ENCODE peak calls at places on chromosomes 3 and 15, in seven cellular contexts. V, R, A, U, B, X and Y are unnamed samples. For H3K4me1, the result is how much of the 10 kb centered on the place peaks cover.

GRCh38 chr15:41967506-41968206 is 4.7 kb downstream of the EHD4 start:
- DNase-seq in V (no peak), R (no peak), A (no peak), U (peak), B (peak), X (no peak), Y (no peak)

GRCh38 chr15:70486012-70486411 is 277.3 kb downstream of the UACA start:
- DNase-seq in V (no peak), R (no peak), A (no peak), U (no peak), B (no peak), X (no peak), Y (no peak)

GRCh38 chr15:60017538-60018199 is 13.6 kb downstream of the FOXB1 start:
- DNase-seq in V (no peak), R (no peak), A (no peak), U (no peak), B (no peak), X (peak), Y (no peak)

GRCh38 chr15:62306851-62307504 is 141.9 kb upstream of the C2CD4B start:
- DNase-seq in V (no peak), R (peak), A (peak), U (peak), B (peak), X (peak), Y (peak)

GRCh38 chr15:69749274-69749673 is 296.7 kb downstream of the RPLP1 start:
- DNase-seq in V (no peak), R (no peak), A (no peak), U (no peak), B (no peak), X (no peak), Y (no peak)

GRCh38 chr15:73560501-73561117 is 72.6 kb downstream of the NPTN start:
- DNase-seq in V (no peak), R (no peak), A (no peak), U (peak), B (peak), X (peak), Y (no peak)

GRCh38 chr3:4721511-4721911 is 228.4 kb downstream of the ITPR1 start:
- DNase-seq in V (no peak), R (no peak), A (no peak), U (peak), B (no peak), X (no peak), Y (no peak)

GRCh38 chr3:125014570-125015179 is 41.1 kb downstream of the HEG1 start:
- DNase-seq in V (no peak), R (no peak), A (no peak), U (no peak), B (no peak), X (no peak), Y (no peak)

GRCh38 chr15:51796777-51797474 is 32.5 kb upstream of the TMOD3 start:
- DNase-seq in V (no peak), R (no peak), A (no peak), U (peak), B (no peak), X (no peak), Y (no peak)

GRCh38 chr3:122944671-122945151 is 82.9 kb downstream of the SEMA5B start:
- DNase-seq in V (no peak), R (no peak), A (no peak), U (peak), B (no peak), X (no peak), Y (no peak)

GRCh38 chr3:120561251-120562045 is 34.7 kb upstream of the NDUFB4 start:
- DNase-seq in V (peak), R (peak), A (peak), U (peak), B (peak), X (peak), Y (no peak)

GRCh38 chr3:44100298-44100695 is 141.4 kb upstream of the TOPAZ1 start:
- DNase-seq in V (no peak), R (no peak), A (no peak), U (no peak), B (no peak), X (no peak), Y (no peak)

GRCh38 chr3:187507905-187508304 is 139.7 kb downstream of the RTP4 start:
- DNase-seq in V (no peak), R (no peak), A (no peak), U (no peak), B (no peak), X (no peak), Y (no peak)

GRCh38 chr3:177300039-177300833 is 103.0 kb upstream of the TBL1XR1 start:
- DNase-seq in V (no peak), R (no peak), A (no peak), U (no peak), B (peak), X (no peak), Y (no peak)

GRCh38 chr15:62569460-62570404 is 404.6 kb upstream of the C2CD4B start:
- DNase-seq in V (no peak), R (peak), A (peak), U (peak), B (no peak), X (no peak), Y (no peak)

GRCh38 chr15:22866066-22866465 is 27.6 kb downstream of the NIPA2 start:
- DNase-seq in V (no peak), R (no peak), A (no peak), U (peak), B (no peak), X (no peak), Y (no peak)

GRCh38 chr3:9955067-9955502 is 2.9 kb upstream of the PRRT3 start:
- DNase-seq in V (no peak), R (peak), A (no peak), U (peak), B (no peak), X (no peak), Y (peak)

GRCh38 chr3:13727890-13728289 is 152.0 kb downstream of the WNT7A start:
- DNase-seq in V (peak), R (no peak), A (no peak), U (no peak), B (no peak), X (no peak), Y (no peak)
- H3K4me3 ChIP-seq in V (no peak), R (no peak), A (no peak), U (no peak), B (no peak), X (no peak), Y (no peak)

DNA sequence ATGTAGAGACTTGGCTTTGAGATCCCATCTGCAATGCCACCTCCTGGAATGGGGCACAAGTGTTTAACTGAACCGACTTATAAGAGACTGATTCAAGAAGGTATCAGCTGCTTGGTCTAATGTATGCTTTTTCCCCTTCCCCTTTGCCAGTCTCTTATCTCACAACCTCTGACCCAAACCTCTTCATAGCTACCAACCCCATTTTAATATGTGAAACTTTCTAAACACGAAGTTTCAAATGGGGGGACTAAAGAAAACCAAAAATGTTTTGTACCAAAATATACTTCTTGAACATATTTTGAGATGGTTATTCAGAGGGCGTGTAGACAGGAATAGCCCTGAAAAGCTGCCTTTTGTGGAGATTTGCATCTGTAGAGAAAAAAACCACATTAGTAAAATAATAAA is 73.1 kb downstream of the OXSM start:
- DNase-seq in V (no peak), R (no peak), A (no peak), U (no peak), B (no peak), X (peak), Y (no peak)
- H3K27ac ChIP-seq in V (no peak), R (no peak), A (no peak), U (no peak), B (no peak), X (peak), Y (no peak)

GRCh38 chr3:37457392-37458065 is 283.1 kb upstream of the LRRFIP2 start:
- DNase-seq in V (no peak), R (no peak), A (peak), U (no peak), B (no peak), X (no peak), Y (no peak)
- H3K4me1 ChIP-seq in V (under half), R (under half), A (half or more), U (under half), B (under half), X (under half), Y (under half)

GRCh38 chr15:40054746-40055575 is 16.0 kb upstream of the SRP14 start:
- DNase-seq in V (peak), R (peak), A (no peak), U (peak), B (peak), X (peak), Y (no peak)

GRCh38 chr15:40052604-40053003 is 13.6 kb upstream of the SRP14 start:
- DNase-seq in V (no peak), R (no peak), A (no peak), U (no peak), B (no peak), X (no peak), Y (no peak)

GRCh38 chr15:40055576-40056293 is 16.8 kb upstream of the SRP14 start:
- DNase-seq in V (no peak), R (peak), A (peak), U (no peak), B (no peak), X (no peak), Y (no peak)

GRCh38 chr15:40053234-40054055 is 14.5 kb upstream of the SRP14 start:
- DNase-seq in V (no peak), R (no peak), A (no peak), U (no peak), B (no peak), X (no peak), Y (no peak)

GRCh38 chr15:40054056-40054745 is 15.2 kb upstream of the SRP14 start:
- DNase-seq in V (no peak), R (no peak), A (no peak), U (no peak), B (no peak), X (peak), Y (no peak)
- H3K4me3 ChIP-seq in V (no peak), R (no peak), A (no peak), U (no peak), B (no peak), X (peak), Y (no peak)

GRCh38 chr3:50355829-50356552 is 3.3 kb downstream of the TMEM115 start:
- DNase-seq in V (no peak), R (peak), A (no peak), U (no peak), B (no peak), X (no peak), Y (no peak)
- H3K27ac ChIP-seq in V (no peak), R (no peak), A (peak), U (no peak), B (no peak), X (no peak), Y (no peak)

DNA sequence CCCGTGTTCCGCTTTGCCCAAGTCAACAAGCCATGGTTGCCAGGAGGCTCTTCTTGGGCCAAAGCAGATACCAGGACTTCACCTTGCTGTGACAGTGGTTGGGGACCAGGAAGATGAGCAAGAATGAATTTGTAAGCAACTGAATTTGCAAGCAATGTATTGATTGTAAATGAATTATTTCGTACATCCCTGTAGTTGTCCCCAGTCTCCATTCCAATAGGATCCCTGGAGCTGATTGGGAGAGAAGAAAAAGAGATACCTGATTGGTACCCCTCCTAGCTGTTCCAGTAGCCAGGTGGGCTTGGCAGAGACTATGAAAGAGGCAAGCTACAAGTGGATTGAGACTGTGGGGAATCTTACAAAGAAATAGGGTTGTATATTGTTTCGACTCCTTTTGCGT is 130.9 kb downstream of the FNDC3B start:
- DNase-seq in V (no peak), R (no peak), A (no peak), U (no peak), B (no peak), X (no peak), Y (no peak)
- H3K4me1 ChIP-seq in V (under half), R (under half), A (half or more), U (under half), B (under half), X (under half), Y (under half)